ENCODE peak calls at places on chromosomes 6 and 20, in six cellular contexts. One of them, this sample, is unnamed. For H3K27me3, the result is how much of the 10 kb centered on the place peaks cover.

GRCh38 chr20:57199656-57200405 is 66.6 kb downstream of the BMP7 start:
- DNase-seq in IMR-90: no peak
- DNase-seq in H1: no peak
- DNase-seq in brain microvascular endothelial cell: no peak
- DNase-seq in endodermal cell: no peak
- DNase-seq in tibial nerve: no peak
- DNase-seq in this sample: no peak

GRCh38 chr20:10660661-10661060 is 13.1 kb downstream of the JAG1 start:
- DNase-seq in IMR-90: no peak
- DNase-seq in H1: no peak
- DNase-seq in brain microvascular endothelial cell: no peak
- DNase-seq in endodermal cell: peak
- DNase-seq in tibial nerve: no peak
- DNase-seq in this sample: no peak

GRCh38 chr6:3663081-3663480 is 88.4 kb downstream of the PXDC1 start:
- DNase-seq in IMR-90: no peak
- DNase-seq in H1: no peak
- DNase-seq in brain microvascular endothelial cell: no peak
- DNase-seq in endodermal cell: no peak
- DNase-seq in tibial nerve: no peak
- DNase-seq in this sample: no peak

GRCh38 chr6:103874575-103874974 is 985.1 kb downstream of the HACE1 start:
- DNase-seq in IMR-90: no peak
- DNase-seq in H1: no peak
- DNase-seq in brain microvascular endothelial cell: no peak
- DNase-seq in endodermal cell: peak
- DNase-seq in tibial nerve: no peak
- DNase-seq in this sample: no peak

GRCh38 chr6:163759542-163759941 is 345.0 kb downstream of the QKI start:
- DNase-seq in IMR-90: peak
- DNase-seq in H1: no peak
- DNase-seq in brain microvascular endothelial cell: peak
- DNase-seq in endodermal cell: no peak
- DNase-seq in tibial nerve: no peak
- DNase-seq in this sample: no peak

GRCh38 chr6:133171989-133172604 is 69.1 kb upstream of the EYA4 start:
- DNase-seq in IMR-90: no peak
- DNase-seq in H1: no peak
- DNase-seq in brain microvascular endothelial cell: no peak
- DNase-seq in endodermal cell: no peak
- DNase-seq in tibial nerve: no peak
- DNase-seq in this sample: no peak

GRCh38 chr20:61297981-61298380 is 45.9 kb downstream of the CDH4 start:
- DNase-seq in IMR-90: peak
- DNase-seq in H1: no peak
- DNase-seq in brain microvascular endothelial cell: peak
- DNase-seq in endodermal cell: no peak
- DNase-seq in tibial nerve: no peak
- DNase-seq in this sample: no peak

GRCh38 chr20:14219801-14220461 is 117.5 kb downstream of the FLRT3 start:
- DNase-seq in IMR-90: no peak
- DNase-seq in H1: peak
- DNase-seq in brain microvascular endothelial cell: no peak
- DNase-seq in endodermal cell: peak
- DNase-seq in tibial nerve: no peak
- DNase-seq in this sample: no peak

GRCh38 chr6:19465760-19466159 is 371.4 kb upstream of the ID4 start:
- DNase-seq in IMR-90: peak
- DNase-seq in H1: no peak
- DNase-seq in brain microvascular endothelial cell: peak
- DNase-seq in endodermal cell: no peak
- DNase-seq in tibial nerve: no peak
- DNase-seq in this sample: no peak

GRCh38 chr20:58645277-58645968 is 5.7 kb upstream of the STX16 start:
- DNase-seq in IMR-90: peak
- DNase-seq in H1: no peak
- DNase-seq in brain microvascular endothelial cell: no peak
- DNase-seq in endodermal cell: peak
- DNase-seq in tibial nerve: no peak
- DNase-seq in this sample: no peak

DNA sequence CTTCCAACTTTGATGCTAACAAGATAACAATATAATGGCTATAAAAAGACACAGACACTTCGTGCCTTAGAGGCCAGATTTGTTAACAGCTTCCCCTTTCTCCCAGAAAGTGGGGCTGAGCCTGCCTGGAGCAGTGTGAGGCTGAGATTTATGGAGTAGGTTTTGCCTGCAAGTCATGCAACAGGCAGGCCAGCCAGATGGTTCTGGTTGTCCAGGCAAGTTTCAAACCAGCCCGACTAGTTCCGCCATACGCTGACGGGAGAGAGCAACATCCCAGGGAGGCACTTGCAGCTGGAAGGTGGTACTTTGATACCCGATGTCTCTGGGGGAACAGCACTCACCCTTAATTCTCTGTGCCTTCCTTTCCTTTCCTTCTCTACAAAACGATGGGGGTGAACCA is 81.3 kb upstream of the NAA20 start:
- DNase-seq in IMR-90: no peak
- DNase-seq in H1: no peak
- DNase-seq in brain microvascular endothelial cell: no peak
- DNase-seq in endodermal cell: no peak
- DNase-seq in tibial nerve: no peak
- DNase-seq in this sample: peak
- H3K4me3 ChIP-seq in IMR-90: no peak
- H3K4me3 ChIP-seq in H1: no peak
- H3K4me3 ChIP-seq in brain microvascular endothelial cell: no peak
- H3K4me3 ChIP-seq in endodermal cell: no peak
- H3K4me3 ChIP-seq in tibial nerve: no peak
- H3K4me3 ChIP-seq in this sample: peak

DNA sequence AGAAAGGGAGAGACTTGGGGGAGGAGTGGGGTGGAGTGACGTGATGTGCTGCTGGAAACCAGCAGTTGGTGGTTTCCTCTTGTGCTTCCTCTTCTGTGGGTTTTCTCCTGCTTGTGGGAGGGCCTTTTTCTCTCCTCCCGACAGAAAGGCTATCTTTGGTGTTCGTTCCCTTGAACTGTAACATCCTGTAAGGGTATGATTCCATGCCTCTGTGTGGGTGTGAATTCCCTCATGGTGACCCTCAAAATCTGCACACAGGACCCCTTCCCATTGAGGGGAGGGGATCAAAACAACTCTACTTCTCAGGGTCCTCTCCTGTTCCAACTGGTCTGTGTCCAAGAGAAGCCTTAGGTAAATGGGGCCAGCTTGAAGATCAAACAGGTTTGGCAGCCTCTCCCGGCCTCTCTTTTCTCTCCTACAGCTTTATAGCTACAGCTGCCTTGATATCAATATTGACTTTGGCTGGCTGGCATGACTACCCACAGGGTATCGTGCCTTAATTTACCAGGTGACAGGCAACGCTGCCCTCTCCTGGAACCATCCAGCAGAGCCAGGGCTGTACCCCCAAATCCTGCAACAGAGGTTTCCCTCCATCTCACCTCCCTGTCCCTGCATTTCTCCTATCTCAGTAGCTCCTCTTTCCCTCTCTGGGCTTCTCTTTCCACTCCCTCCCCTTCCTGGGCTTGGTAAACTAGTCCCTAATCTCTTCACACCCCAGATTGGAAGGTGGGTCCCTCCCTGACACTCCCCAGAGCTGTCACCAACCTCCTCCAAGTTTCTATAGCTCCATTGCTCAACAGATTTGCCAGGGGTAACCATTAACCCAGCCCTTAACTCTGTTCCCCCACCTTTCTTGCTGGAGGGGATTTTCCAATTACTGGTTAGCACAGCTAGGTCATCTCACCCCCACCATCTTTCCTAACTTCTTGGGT is 1.5 kb upstream of the MSH5 start:
- DNase-seq in IMR-90: peak
- DNase-seq in H1: no peak
- DNase-seq in brain microvascular endothelial cell: peak
- DNase-seq in endodermal cell: peak
- DNase-seq in tibial nerve: peak
- DNase-seq in this sample: peak
- TF ChIP-seq CTCF in IMR-90: peak
- TF ChIP-seq CTCF in H1: peak
- TF ChIP-seq CTCF in brain microvascular endothelial cell: peak
- TF ChIP-seq CTCF in endodermal cell: peak
- TF ChIP-seq CTCF in tibial nerve: no peak
- TF ChIP-seq CTCF in this sample: no peak

DNA sequence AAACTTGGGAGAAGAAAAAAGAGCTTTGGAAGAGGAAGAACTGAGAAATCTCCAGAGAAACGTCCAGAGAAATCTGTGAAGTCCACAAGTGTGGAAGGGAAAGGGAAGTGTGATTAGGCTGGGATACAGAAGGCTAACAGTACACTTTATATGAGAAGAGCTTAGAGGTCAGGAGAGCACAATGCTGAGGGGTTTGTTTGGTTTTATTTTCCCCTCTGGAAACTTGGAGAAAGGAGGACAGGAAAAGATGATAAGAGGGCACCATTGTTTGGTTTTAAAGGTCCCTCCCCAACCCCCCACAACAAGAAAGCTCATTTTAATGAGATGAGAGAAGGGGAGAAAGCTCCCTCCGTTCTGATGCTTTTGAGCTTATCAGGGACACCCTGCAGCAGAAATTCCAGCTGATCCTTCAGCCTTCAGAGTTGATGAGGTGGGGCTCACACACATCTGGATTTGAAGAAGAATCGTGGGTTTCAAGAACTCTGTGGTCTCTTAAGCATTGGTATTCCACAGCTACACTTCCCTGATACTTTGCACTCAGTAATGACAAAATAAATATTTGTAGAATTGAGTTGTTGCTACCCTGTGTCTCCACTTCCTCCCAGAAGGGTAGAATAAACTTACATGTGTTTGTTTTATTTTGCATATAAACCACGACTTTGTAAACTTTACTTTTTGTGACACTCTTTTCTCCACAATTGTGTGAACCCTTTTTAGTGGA is 1.9 kb downstream of the NT5E start:
- DNase-seq in IMR-90: no peak
- DNase-seq in H1: no peak
- DNase-seq in brain microvascular endothelial cell: no peak
- DNase-seq in endodermal cell: no peak
- DNase-seq in tibial nerve: no peak
- DNase-seq in this sample: no peak
- H3K27me3 ChIP-seq in IMR-90: under half
- H3K27me3 ChIP-seq in H1: under half
- H3K27me3 ChIP-seq in brain microvascular endothelial cell: under half
- H3K27me3 ChIP-seq in endodermal cell: half or more
- H3K27me3 ChIP-seq in tibial nerve: under half
- H3K27me3 ChIP-seq in this sample: under half

DNA sequence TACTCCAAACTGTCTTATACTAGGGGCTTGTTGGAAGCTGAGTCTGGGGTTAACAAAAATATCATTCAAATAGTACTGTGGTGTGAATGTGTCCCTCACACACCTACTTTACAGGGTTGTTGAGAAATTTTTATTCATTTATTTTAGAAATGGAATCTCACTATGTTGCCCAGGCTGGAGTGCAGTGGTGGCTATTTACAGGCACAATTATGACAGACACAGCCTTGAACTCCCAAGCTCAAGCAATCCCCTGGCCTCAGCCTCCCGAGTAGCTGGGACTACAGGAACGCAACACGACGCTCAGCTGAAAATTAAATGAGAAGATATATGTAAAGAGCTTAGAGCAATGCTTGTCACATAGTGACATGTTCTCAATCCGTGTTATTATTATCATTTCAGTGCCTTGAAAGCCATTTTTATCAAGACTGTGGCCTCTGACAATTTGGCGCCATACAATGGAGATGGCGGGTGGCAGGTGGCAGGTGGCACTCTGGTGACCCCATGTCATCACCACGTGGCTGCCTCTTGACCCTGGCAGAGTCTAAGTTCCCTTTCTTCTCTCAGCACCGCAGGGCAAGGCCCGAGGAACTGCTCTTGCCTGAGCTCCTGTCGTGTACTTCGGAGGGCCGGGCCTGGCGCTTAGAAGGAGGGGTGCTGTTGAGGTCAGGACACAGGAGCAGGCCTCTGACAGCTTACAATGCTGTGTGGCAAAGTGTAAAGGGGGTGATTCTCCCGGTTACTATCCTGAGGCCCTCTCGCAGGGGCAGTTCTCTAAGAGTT is 64.5 kb downstream of the STX11 start:
- DNase-seq in IMR-90: no peak
- DNase-seq in H1: no peak
- DNase-seq in brain microvascular endothelial cell: no peak
- DNase-seq in endodermal cell: no peak
- DNase-seq in tibial nerve: no peak
- DNase-seq in this sample: no peak
- H3K4me3 ChIP-seq in IMR-90: no peak
- H3K4me3 ChIP-seq in H1: no peak
- H3K4me3 ChIP-seq in brain microvascular endothelial cell: no peak
- H3K4me3 ChIP-seq in endodermal cell: no peak
- H3K4me3 ChIP-seq in tibial nerve: peak
- H3K4me3 ChIP-seq in this sample: no peak

GRCh38 chr6:132166670-132167069 is 215.5 kb upstream of the CCN2 start:
- DNase-seq in IMR-90: no peak
- DNase-seq in H1: no peak
- DNase-seq in brain microvascular endothelial cell: no peak
- DNase-seq in endodermal cell: no peak
- DNase-seq in tibial nerve: no peak
- DNase-seq in this sample: no peak

GRCh38 chr6:132165677-132166076 is 214.5 kb upstream of the CCN2 start:
- DNase-seq in IMR-90: no peak
- DNase-seq in H1: no peak
- DNase-seq in brain microvascular endothelial cell: no peak
- DNase-seq in endodermal cell: no peak
- DNase-seq in tibial nerve: no peak
- DNase-seq in this sample: no peak

DNA sequence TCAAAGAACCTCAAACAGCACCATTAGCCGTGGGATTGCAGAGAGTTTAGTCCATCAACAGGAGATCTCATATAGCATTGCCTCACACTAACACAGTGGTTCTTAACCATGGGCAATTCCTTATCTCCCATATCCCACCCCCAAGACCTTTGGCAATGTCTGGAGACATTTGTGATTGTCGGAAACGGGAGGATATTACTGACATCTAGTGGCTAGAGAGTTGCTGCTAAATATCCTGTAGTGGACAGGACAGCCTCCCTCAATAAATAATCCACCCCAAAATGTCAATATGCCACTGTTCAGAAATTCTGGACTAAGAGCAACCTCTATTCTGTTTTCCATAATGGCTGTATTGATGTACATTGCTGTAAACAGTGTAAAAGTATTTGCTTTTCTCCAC is 210.1 kb upstream of the CCN2 start:
- DNase-seq in IMR-90: peak
- DNase-seq in H1: no peak
- DNase-seq in brain microvascular endothelial cell: peak
- DNase-seq in endodermal cell: peak
- DNase-seq in tibial nerve: no peak
- DNase-seq in this sample: no peak
- TF ChIP-seq CTCF in IMR-90: peak
- TF ChIP-seq CTCF in H1: peak
- TF ChIP-seq CTCF in brain microvascular endothelial cell: peak
- TF ChIP-seq CTCF in endodermal cell: peak
- TF ChIP-seq CTCF in tibial nerve: peak
- TF ChIP-seq CTCF in this sample: peak

GRCh38 chr6:37289931-37290330 is 32.0 kb upstream of the TMEM217 start:
- DNase-seq in IMR-90: no peak
- DNase-seq in H1: no peak
- DNase-seq in brain microvascular endothelial cell: no peak
- DNase-seq in endodermal cell: no peak
- DNase-seq in tibial nerve: no peak
- DNase-seq in this sample: no peak
- H3K27me3 ChIP-seq in IMR-90: under half
- H3K27me3 ChIP-seq in H1: under half
- H3K27me3 ChIP-seq in brain microvascular endothelial cell: under half
- H3K27me3 ChIP-seq in endodermal cell: under half
- H3K27me3 ChIP-seq in tibial nerve: under half
- H3K27me3 ChIP-seq in this sample: under half